ENCODE peak calls at places on chromosome 22, in nine cellular contexts. One of them, this sample, is unnamed.

GRCh38 chr22:49975543-49976389 is 15.2 kb downstream of the PIM3 start:
- DNase-seq in RWPE1: no peak
- DNase-seq in nephron progenitor cell: peak; percentile 46
- DNase-seq in fibroblast of villous mesenchyme: no peak
- DNase-seq in body of pancreas: peak; percentile 4
- DNase-seq in fibroblast of the aortic adventitia: peak; percentile 25
- DNase-seq in CD8-positive, alpha-beta T cell: no peak
- DNase-seq in tibial artery: peak; percentile 11
- DNase-seq in HCT116: no peak
- DNase-seq in this sample: no peak

GRCh38 chr22:24887260-24887659 is 59.2 kb downstream of the LHFPL7 start:
- DNase-seq in HCT116: no peak
- DNase-seq in body of pancreas: no peak
- DNase-seq in nephron progenitor cell: no peak
- DNase-seq in RWPE1: no peak
- DNase-seq in CD8-positive, alpha-beta T cell: no peak
- DNase-seq in tibial artery: no peak
- DNase-seq in fibroblast of villous mesenchyme: no peak
- DNase-seq in fibroblast of the aortic adventitia: no peak
- DNase-seq in this sample: no peak

GRCh38 chr22:47631571-47632102 is 869.2 kb downstream of the TBC1D22A start:
- DNase-seq in HCT116: peak; percentile 65
- DNase-seq in CD8-positive, alpha-beta T cell: no peak
- DNase-seq in body of pancreas: no peak
- DNase-seq in RWPE1: no peak
- DNase-seq in fibroblast of the aortic adventitia: no peak
- DNase-seq in fibroblast of villous mesenchyme: peak; percentile 14
- DNase-seq in tibial artery: no peak
- DNase-seq in nephron progenitor cell: no peak
- DNase-seq in this sample: no peak

GRCh38 chr22:49457146-49457545 is 370.5 kb downstream of the BRD1 start:
- DNase-seq in HCT116: no peak
- DNase-seq in fibroblast of villous mesenchyme: no peak
- DNase-seq in nephron progenitor cell: no peak
- DNase-seq in body of pancreas: no peak
- DNase-seq in fibroblast of the aortic adventitia: no peak
- DNase-seq in CD8-positive, alpha-beta T cell: no peak
- DNase-seq in tibial artery: no peak
- DNase-seq in RWPE1: no peak
- DNase-seq in this sample: no peak

GRCh38 chr22:49462291-49462690 is 365.4 kb downstream of the BRD1 start:
- DNase-seq in fibroblast of villous mesenchyme: no peak
- DNase-seq in tibial artery: no peak
- DNase-seq in fibroblast of the aortic adventitia: no peak
- DNase-seq in RWPE1: no peak
- DNase-seq in CD8-positive, alpha-beta T cell: no peak
- DNase-seq in HCT116: no peak
- DNase-seq in body of pancreas: no peak
- DNase-seq in nephron progenitor cell: no peak
- DNase-seq in this sample: no peak

GRCh38 chr22:49951986-49952896 is 8.3 kb upstream of the PIM3 start:
- DNase-seq in fibroblast of the aortic adventitia: peak; percentile 82
- DNase-seq in HCT116: no peak
- DNase-seq in CD8-positive, alpha-beta T cell: no peak
- DNase-seq in fibroblast of villous mesenchyme: peak; percentile 32
- DNase-seq in RWPE1: peak; percentile 26
- DNase-seq in body of pancreas: no peak
- DNase-seq in nephron progenitor cell: no peak
- DNase-seq in tibial artery: no peak
- DNase-seq in this sample: no peak

GRCh38 chr22:30253205-30253852 is 6.8 kb upstream of the LIF start:
- DNase-seq in fibroblast of villous mesenchyme: peak; percentile 78
- DNase-seq in tibial artery: peak; percentile 53
- DNase-seq in CD8-positive, alpha-beta T cell: no peak
- DNase-seq in nephron progenitor cell: no peak
- DNase-seq in RWPE1: no peak
- DNase-seq in fibroblast of the aortic adventitia: peak; percentile 62
- DNase-seq in HCT116: no peak
- DNase-seq in body of pancreas: peak; percentile 72
- DNase-seq in this sample: no peak

GRCh38 chr22:18012528-18012927 is 11.8 kb downstream of the MICAL3 start:
- DNase-seq in tibial artery: no peak
- DNase-seq in CD8-positive, alpha-beta T cell: no peak
- DNase-seq in nephron progenitor cell: no peak
- DNase-seq in fibroblast of villous mesenchyme: no peak
- DNase-seq in HCT116: no peak
- DNase-seq in body of pancreas: no peak
- DNase-seq in RWPE1: peak; percentile 28
- DNase-seq in fibroblast of the aortic adventitia: no peak
- DNase-seq in this sample: no peak

GRCh38 chr22:32901925-32902324 is 100.4 kb downstream of the TIMP3 start:
- DNase-seq in CD8-positive, alpha-beta T cell: no peak
- DNase-seq in HCT116: no peak
- DNase-seq in fibroblast of the aortic adventitia: no peak
- DNase-seq in nephron progenitor cell: no peak
- DNase-seq in tibial artery: no peak
- DNase-seq in fibroblast of villous mesenchyme: no peak
- DNase-seq in RWPE1: no peak
- DNase-seq in body of pancreas: no peak
- DNase-seq in this sample: no peak
- TF ChIP-seq CTCF in CD8-positive, alpha-beta T cell: no peak
- TF ChIP-seq CTCF in HCT116: peak; percentile 14
- TF ChIP-seq CTCF in fibroblast of the aortic adventitia: no peak
- TF ChIP-seq CTCF in nephron progenitor cell: no peak
- TF ChIP-seq CTCF in tibial artery: no peak
- TF ChIP-seq CTCF in fibroblast of villous mesenchyme: no peak
- TF ChIP-seq CTCF in RWPE1: no peak
- TF ChIP-seq CTCF in body of pancreas: no peak
- TF ChIP-seq CTCF in this sample: no peak

GRCh38 chr22:36858156-36858555 is 2.6 kb upstream of the NCF4 start:
- DNase-seq in tibial artery: no peak
- DNase-seq in fibroblast of the aortic adventitia: no peak
- DNase-seq in nephron progenitor cell: no peak
- DNase-seq in CD8-positive, alpha-beta T cell: no peak
- DNase-seq in HCT116: no peak
- DNase-seq in fibroblast of villous mesenchyme: no peak
- DNase-seq in RWPE1: no peak
- DNase-seq in body of pancreas: no peak
- DNase-seq in this sample: no peak

GRCh38 chr22:36858966-36859365 is 1.8 kb upstream of the NCF4 start:
- DNase-seq in RWPE1: no peak
- DNase-seq in fibroblast of the aortic adventitia: no peak
- DNase-seq in CD8-positive, alpha-beta T cell: no peak
- DNase-seq in tibial artery: no peak
- DNase-seq in nephron progenitor cell: no peak
- DNase-seq in HCT116: no peak
- DNase-seq in fibroblast of villous mesenchyme: no peak
- DNase-seq in body of pancreas: no peak
- DNase-seq in this sample: no peak

GRCh38 chr22:36860438-36860820 is 377 bp upstream of the NCF4 start:
- DNase-seq in HCT116: no peak
- DNase-seq in RWPE1: no peak
- DNase-seq in fibroblast of villous mesenchyme: no peak
- DNase-seq in fibroblast of the aortic adventitia: no peak
- DNase-seq in tibial artery: no peak
- DNase-seq in nephron progenitor cell: no peak
- DNase-seq in body of pancreas: no peak
- DNase-seq in CD8-positive, alpha-beta T cell: no peak
- DNase-seq in this sample: no peak

GRCh38 chr22:36860821-36861659 is at the start of gene NCF4:
- DNase-seq in fibroblast of the aortic adventitia: no peak
- DNase-seq in body of pancreas: peak; percentile 37
- DNase-seq in tibial artery: peak; percentile 85
- DNase-seq in fibroblast of villous mesenchyme: no peak
- DNase-seq in RWPE1: no peak
- DNase-seq in HCT116: no peak
- DNase-seq in CD8-positive, alpha-beta T cell: peak; percentile 13
- DNase-seq in nephron progenitor cell: no peak
- DNase-seq in this sample: no peak

GRCh38 chr22:36860017-36860416 is 789 bp upstream of the NCF4 start:
- DNase-seq in tibial artery: no peak
- DNase-seq in fibroblast of villous mesenchyme: no peak
- DNase-seq in fibroblast of the aortic adventitia: no peak
- DNase-seq in HCT116: no peak
- DNase-seq in body of pancreas: no peak
- DNase-seq in RWPE1: peak; percentile 36
- DNase-seq in CD8-positive, alpha-beta T cell: no peak
- DNase-seq in nephron progenitor cell: no peak
- DNase-seq in this sample: no peak
- TF ChIP-seq CTCF in tibial artery: no peak
- TF ChIP-seq CTCF in fibroblast of villous mesenchyme: peak; percentile 19
- TF ChIP-seq CTCF in fibroblast of the aortic adventitia: no peak
- TF ChIP-seq CTCF in HCT116: no peak
- TF ChIP-seq CTCF in body of pancreas: no peak
- TF ChIP-seq CTCF in RWPE1: no peak
- TF ChIP-seq CTCF in CD8-positive, alpha-beta T cell: no peak
- TF ChIP-seq CTCF in nephron progenitor cell: no peak
- TF ChIP-seq CTCF in this sample: no peak

GRCh38 chr22:45083659-45084305 is 74.0 kb upstream of the PHF21B start:
- DNase-seq in nephron progenitor cell: no peak
- DNase-seq in HCT116: no peak
- DNase-seq in tibial artery: no peak
- DNase-seq in RWPE1: peak; percentile 21
- DNase-seq in CD8-positive, alpha-beta T cell: no peak
- DNase-seq in fibroblast of the aortic adventitia: peak; percentile 64
- DNase-seq in body of pancreas: no peak
- DNase-seq in fibroblast of villous mesenchyme: peak; percentile 30
- DNase-seq in this sample: no peak

GRCh38 chr22:45084400-45084920 is 74.7 kb upstream of the PHF21B start:
- DNase-seq in HCT116: no peak
- DNase-seq in CD8-positive, alpha-beta T cell: no peak
- DNase-seq in fibroblast of villous mesenchyme: no peak
- DNase-seq in RWPE1: no peak
- DNase-seq in tibial artery: no peak
- DNase-seq in fibroblast of the aortic adventitia: no peak
- DNase-seq in body of pancreas: no peak
- DNase-seq in nephron progenitor cell: no peak
- DNase-seq in this sample: no peak

GRCh38 chr22:45087802-45088201 is 75.9 kb upstream of the NUP50 start:
- DNase-seq in RWPE1: no peak
- DNase-seq in CD8-positive, alpha-beta T cell: no peak
- DNase-seq in fibroblast of the aortic adventitia: no peak
- DNase-seq in fibroblast of villous mesenchyme: no peak
- DNase-seq in nephron progenitor cell: no peak
- DNase-seq in HCT116: no peak
- DNase-seq in tibial artery: no peak
- DNase-seq in body of pancreas: no peak
- DNase-seq in this sample: no peak

GRCh38 chr22:45077826-45078334 is 68.1 kb upstream of the PHF21B start:
- DNase-seq in fibroblast of villous mesenchyme: no peak
- DNase-seq in RWPE1: no peak
- DNase-seq in body of pancreas: no peak
- DNase-seq in HCT116: no peak
- DNase-seq in nephron progenitor cell: no peak
- DNase-seq in fibroblast of the aortic adventitia: no peak
- DNase-seq in CD8-positive, alpha-beta T cell: no peak
- DNase-seq in tibial artery: no peak
- DNase-seq in this sample: no peak

DNA sequence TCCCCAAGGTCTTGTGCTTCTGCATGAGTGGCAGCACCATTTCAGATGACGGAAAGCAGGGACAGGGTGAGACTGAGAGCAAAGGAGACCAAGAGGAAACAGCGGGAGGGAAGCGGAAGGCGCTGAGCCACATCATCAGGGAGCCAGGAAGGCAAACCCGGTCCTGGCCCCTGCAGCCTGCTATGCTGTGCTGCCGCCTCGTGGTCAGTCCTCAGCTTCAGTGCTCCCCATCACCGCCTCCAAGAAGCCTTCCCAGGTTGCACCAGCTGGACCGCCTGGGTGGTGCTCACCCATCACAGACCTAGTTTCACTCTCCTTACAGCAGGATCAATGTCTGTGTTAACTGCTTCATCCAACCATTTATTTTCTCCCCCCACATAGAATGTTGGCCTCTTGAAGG is 73.0 kb upstream of the PHF21B start:
- DNase-seq in tibial artery: no peak
- DNase-seq in fibroblast of the aortic adventitia: peak; percentile 5
- DNase-seq in body of pancreas: no peak
- DNase-seq in CD8-positive, alpha-beta T cell: no peak
- DNase-seq in nephron progenitor cell: no peak
- DNase-seq in HCT116: no peak
- DNase-seq in fibroblast of villous mesenchyme: no peak
- DNase-seq in RWPE1: no peak
- DNase-seq in this sample: no peak
- TF ChIP-seq CTCF in tibial artery: no peak
- TF ChIP-seq CTCF in fibroblast of the aortic adventitia: peak; percentile 27
- TF ChIP-seq CTCF in body of pancreas: no peak
- TF ChIP-seq CTCF in CD8-positive, alpha-beta T cell: no peak
- TF ChIP-seq CTCF in nephron progenitor cell: peak; percentile 17
- TF ChIP-seq CTCF in HCT116: peak; percentile 33
- TF ChIP-seq CTCF in fibroblast of villous mesenchyme: peak; percentile 43
- TF ChIP-seq CTCF in RWPE1: no peak
- TF ChIP-seq CTCF in this sample: no peak

GRCh38 chr22:23281053-23281405 is 100.7 kb downstream of the BCR start:
- DNase-seq in fibroblast of villous mesenchyme: no peak
- DNase-seq in body of pancreas: no peak
- DNase-seq in tibial artery: no peak
- DNase-seq in nephron progenitor cell: no peak
- DNase-seq in CD8-positive, alpha-beta T cell: no peak
- DNase-seq in HCT116: no peak
- DNase-seq in fibroblast of the aortic adventitia: no peak
- DNase-seq in RWPE1: no peak
- DNase-seq in this sample: no peak

GRCh38 chr22:23281406-23282088 is 101.2 kb downstream of the BCR start:
- DNase-seq in HCT116: peak; percentile 19
- DNase-seq in RWPE1: peak; percentile 74
- DNase-seq in body of pancreas: peak; percentile 90
- DNase-seq in CD8-positive, alpha-beta T cell: peak; percentile 85
- DNase-seq in tibial artery: peak; percentile 86
- DNase-seq in fibroblast of the aortic adventitia: peak; percentile 77
- DNase-seq in fibroblast of villous mesenchyme: peak; percentile 75
- DNase-seq in nephron progenitor cell: peak; percentile 92
- DNase-seq in this sample: peak; percentile 86

GRCh38 chr22:23282516-23282915 is 102.2 kb downstream of the BCR start:
- DNase-seq in HCT116: no peak
- DNase-seq in body of pancreas: no peak
- DNase-seq in fibroblast of villous mesenchyme: no peak
- DNase-seq in tibial artery: no peak
- DNase-seq in CD8-positive, alpha-beta T cell: no peak
- DNase-seq in nephron progenitor cell: no peak
- DNase-seq in RWPE1: no peak
- DNase-seq in fibroblast of the aortic adventitia: no peak
- DNase-seq in this sample: no peak

GRCh38 chr22:23282986-23283385 is 102.7 kb downstream of the BCR start:
- DNase-seq in nephron progenitor cell: no peak
- DNase-seq in HCT116: no peak
- DNase-seq in CD8-positive, alpha-beta T cell: no peak
- DNase-seq in fibroblast of villous mesenchyme: no peak
- DNase-seq in tibial artery: no peak
- DNase-seq in body of pancreas: no peak
- DNase-seq in RWPE1: no peak
- DNase-seq in fibroblast of the aortic adventitia: no peak
- DNase-seq in this sample: no peak

DNA sequence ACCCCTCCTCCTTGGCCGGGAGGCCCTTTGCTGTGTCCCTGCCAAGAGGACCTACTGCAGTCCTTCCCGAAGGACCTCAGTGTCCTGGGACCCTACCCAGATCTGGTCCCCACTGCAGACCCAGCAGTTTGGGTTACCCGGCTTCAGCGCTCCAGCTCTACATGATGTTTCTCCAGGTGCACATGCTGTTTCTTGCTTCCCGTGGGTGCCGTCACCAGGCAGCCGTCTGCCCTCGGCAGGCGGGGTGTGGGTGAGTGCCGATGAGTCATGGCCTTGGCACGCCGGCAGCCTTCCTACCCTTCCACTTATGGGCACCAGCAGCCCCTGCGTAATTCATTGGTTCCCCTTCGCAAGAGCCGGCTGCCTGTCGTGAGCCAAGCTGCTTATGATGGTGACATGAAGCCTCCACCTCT is 101.8 kb downstream of the BCR start:
- DNase-seq in fibroblast of the aortic adventitia: peak; percentile 41
- DNase-seq in HCT116: peak; percentile 51
- DNase-seq in CD8-positive, alpha-beta T cell: no peak
- DNase-seq in body of pancreas: peak; percentile 56
- DNase-seq in RWPE1: peak; percentile 93
- DNase-seq in nephron progenitor cell: no peak
- DNase-seq in fibroblast of villous mesenchyme: peak; percentile 42
- DNase-seq in tibial artery: peak; percentile 89
- DNase-seq in this sample: no peak
- TF ChIP-seq CTCF in fibroblast of the aortic adventitia: no peak
- TF ChIP-seq CTCF in HCT116: no peak
- TF ChIP-seq CTCF in CD8-positive, alpha-beta T cell: peak; percentile 47
- TF ChIP-seq CTCF in body of pancreas: no peak
- TF ChIP-seq CTCF in RWPE1: peak; percentile 64
- TF ChIP-seq CTCF in nephron progenitor cell: no peak
- TF ChIP-seq CTCF in fibroblast of villous mesenchyme: no peak
- TF ChIP-seq CTCF in tibial artery: no peak
- TF ChIP-seq CTCF in this sample: peak; percentile 64